ENCODE peak calls at places on chromosomes 1 and 21, in ten cellular contexts. I, Q, Z, O, V, K, E, J, U and A are unnamed samples. For H3K4me1 and H3K9me3, the result is how much of the 10 kb centered on the place peaks cover.

GRCh38 chr1:32925360-32926142 is 24.4 kb upstream of the TMEM54 start:
- DNase-seq in K (peak), O (peak), E (no peak), U (no peak), Q (no peak), V (peak), Z (peak), J (no peak), I (no peak), A (no peak)

GRCh38 chr1:35707253-35708178 is 11.2 kb downstream of the C1orf216 start:
- DNase-seq in J (no peak), V (peak), U (peak), K (peak), O (peak), I (peak), Q (peak), E (peak), Z (no peak), A (no peak)

GRCh38 chr1:31868862-31869261 is 53.0 kb upstream of the SPOCD1 start:
- DNase-seq in Z (no peak), U (no peak), Q (no peak), E (no peak), K (no peak), O (no peak), I (no peak), V (no peak), J (no peak), A (no peak)

GRCh38 chr1:19863804-19864203 is 18.4 kb upstream of the OTUD3 start:
- DNase-seq in J (no peak), I (no peak), K (peak), E (no peak), U (no peak), V (no peak), Z (no peak), Q (no peak), O (no peak), A (no peak)

GRCh38 chr1:30715216-30715615 is 8.2 kb downstream of the MATN1 start:
- DNase-seq in E (peak), Z (no peak), U (no peak), J (no peak), I (no peak), O (no peak), K (no peak), Q (no peak), V (no peak), A (peak)

GRCh38 chr1:161427733-161428516 is 60.2 kb upstream of the CFAP126 start:
- DNase-seq in U (no peak), V (peak), E (no peak), Z (no peak), O (peak), I (no peak), Q (no peak), K (peak), J (no peak), A (peak)

GRCh38 chr1:182229907-182230522 is 161.6 kb downstream of the GLUL start:
- DNase-seq in U (no peak), Q (no peak), E (no peak), J (no peak), O (no peak), I (no peak), Z (no peak), K (no peak), V (no peak), A (no peak)

GRCh38 chr21:28669331-28669730 is 323.3 kb downstream of the LTN1 start:
- DNase-seq in O (no peak), E (no peak), U (no peak), V (no peak), K (peak), I (no peak), Z (no peak), J (no peak), Q (no peak), A (no peak)

GRCh38 chr1:1442069-1442770 is 6.7 kb downstream of the VWA1 start:
- DNase-seq in O (peak), K (no peak), I (peak), J (peak), Q (no peak), E (no peak), Z (no peak), U (peak), V (peak), A (no peak)

GRCh38 chr1:38465463-38465862 is 394.1 kb downstream of the RRAGC start:
- DNase-seq in V (no peak), O (no peak), J (no peak), E (no peak), Z (no peak), K (no peak), U (no peak), I (no peak), Q (no peak), A (no peak)

GRCh38 chr1:45012639-45013278 is 705 bp downstream of the UROD start:
- DNase-seq in O (peak), Q (peak), Z (peak), J (peak), U (peak), I (peak), V (peak), E (peak), K (peak), A (peak)

GRCh38 chr1:156435551-156436318 is 64.8 kb downstream of the MEF2D start:
- DNase-seq in Z (no peak), I (no peak), V (no peak), J (no peak), Q (peak), K (peak), O (no peak), U (no peak), E (no peak), A (no peak)

GRCh38 chr21:45982256-45982757 is 737 bp downstream of the COL6A1 start:
- DNase-seq in K (no peak), Q (no peak), O (no peak), I (peak), V (no peak), E (no peak), Z (no peak), U (peak), J (peak), A (no peak)

GRCh38 chr1:4965346-4965726 is 310.9 kb downstream of the AJAP1 start:
- DNase-seq in O (no peak), K (no peak), U (no peak), Q (no peak), V (no peak), J (no peak), E (no peak), Z (no peak), I (no peak), A (no peak)

GRCh38 chr1:6612641-6613360 is 730 bp upstream of the PHF13 start:
- DNase-seq in J (peak), V (peak), U (no peak), Q (peak), I (peak), E (peak), K (peak), Z (peak), O (peak), A (no peak)

GRCh38 chr1:218739426-218739825 is 394.3 kb downstream of the TGFB2 start:
- DNase-seq in U (peak), Q (no peak), E (peak), Z (no peak), O (no peak), J (peak), V (no peak), K (peak), I (peak), A (no peak)

GRCh38 chr1:93301131-93301530 is 44.6 kb upstream of the DR1 start:
- DNase-seq in U (no peak), Q (no peak), Z (no peak), I (no peak), O (no peak), V (no peak), E (no peak), J (no peak), K (no peak), A (no peak)

GRCh38 chr1:55428944-55429931 is 214.1 kb upstream of the USP24 start:
- DNase-seq in K (peak), O (no peak), U (peak), I (peak), J (peak), E (no peak), V (peak), Z (peak), Q (peak), A (no peak)

GRCh38 chr1:209207701-209208286 is 375.7 kb upstream of the CAMK1G start:
- DNase-seq in O (peak), K (peak), Q (peak), I (peak), Z (peak), V (peak), U (peak), J (no peak), E (peak), A (no peak)

GRCh38 chr1:49686107-49686506 is 337.6 kb downstream of the AGBL4 start:
- DNase-seq in J (no peak), I (no peak), U (no peak), Z (no peak), K (no peak), O (no peak), E (no peak), V (no peak), Q (no peak), A (no peak)

GRCh38 chr1:231590453-231591198 is 36.0 kb upstream of the DISC1 start:
- DNase-seq in U (peak), V (peak), O (peak), Z (peak), Q (peak), J (no peak), E (peak), K (peak), I (peak), A (peak)

GRCh38 chr21:17915976-17916375 is 96.8 kb upstream of the C21orf91 start:
- DNase-seq in E (no peak), Z (no peak), O (no peak), J (no peak), K (no peak), Q (no peak), I (no peak), V (no peak), U (no peak), A (no peak)

GRCh38 chr1:214329456-214330220 is 48.7 kb downstream of the SMYD2 start:
- DNase-seq in Q (peak), O (no peak), E (no peak), K (no peak), U (no peak), V (no peak), Z (no peak), J (no peak), I (no peak), A (no peak)

GRCh38 chr1:154433161-154433681 is 28.1 kb downstream of the IL6R start:
- DNase-seq in Z (no peak), J (no peak), O (no peak), Q (no peak), E (no peak), I (peak), U (no peak), K (no peak), V (no peak), A (no peak)

GRCh38 chr1:214454619-214455396 is 96.6 kb downstream of the PTPN14 start:
- DNase-seq in J (no peak), V (no peak), I (no peak), Z (no peak), O (no peak), K (peak), E (no peak), Q (no peak), U (no peak), A (no peak)

GRCh38 chr1:119410977-119411376 is 4.0 kb upstream of the HSD3B2 start:
- DNase-seq in Q (no peak), O (no peak), I (no peak), Z (no peak), E (no peak), J (no peak), V (no peak), U (no peak), K (no peak), A (no peak)

GRCh38 chr1:213051881-213052202 is 801 bp downstream of the RPS6KC1 start:
- DNase-seq in U (no peak), K (no peak), O (no peak), V (no peak), J (no peak), Z (no peak), Q (no peak), I (no peak), E (no peak), A (no peak)

GRCh38 chr1:203371288-203371687 is 20.4 kb upstream of the FMOD start:
- DNase-seq in K (no peak), V (no peak), I (no peak), O (no peak), Z (no peak), Q (no peak), U (no peak), J (no peak), E (peak), A (no peak)

GRCh38 chr1:229704157-229704556 is 78.1 kb downstream of the URB2 start:
- DNase-seq in J (no peak), O (no peak), E (no peak), K (no peak), I (no peak), V (no peak), Z (no peak), U (no peak), Q (no peak), A (no peak)

GRCh38 chr1:235500971-235501540 is 3.2 kb downstream of the B3GALNT2 start:
- DNase-seq in V (no peak), O (no peak), U (no peak), I (no peak), E (no peak), Z (no peak), Q (no peak), J (no peak), K (peak), A (no peak)

GRCh38 chr1:90434460-90434859 is 282.6 kb downstream of the BARHL2 start:
- DNase-seq in O (no peak), J (no peak), V (no peak), Q (no peak), E (no peak), I (no peak), U (no peak), K (no peak), Z (no peak), A (no peak)

GRCh38 chr1:51926171-51926812 is 47.8 kb upstream of the NRDC start:
- DNase-seq in E (no peak), O (no peak), V (no peak), Z (no peak), U (no peak), K (peak), I (no peak), Q (no peak), J (no peak), A (no peak)
- TF ChIP-seq CTCF in E (no peak), O (no peak), V (no peak), Z (no peak), U (no peak), K (peak), I (no peak), Q (no peak), J (no peak), A (no peak)

GRCh38 chr21:42535602-42536171 is 22.0 kb downstream of the SLC37A1 start:
- DNase-seq in I (no peak), E (peak), U (no peak), O (no peak), Z (no peak), V (no peak), K (no peak), Q (peak), J (peak), A (no peak)
- H3K4me1 ChIP-seq in I (under half), E (under half), U (under half), O (under half), Z (under half), V (under half), K (under half), Q (half or more), J (under half), A (under half)

DNA sequence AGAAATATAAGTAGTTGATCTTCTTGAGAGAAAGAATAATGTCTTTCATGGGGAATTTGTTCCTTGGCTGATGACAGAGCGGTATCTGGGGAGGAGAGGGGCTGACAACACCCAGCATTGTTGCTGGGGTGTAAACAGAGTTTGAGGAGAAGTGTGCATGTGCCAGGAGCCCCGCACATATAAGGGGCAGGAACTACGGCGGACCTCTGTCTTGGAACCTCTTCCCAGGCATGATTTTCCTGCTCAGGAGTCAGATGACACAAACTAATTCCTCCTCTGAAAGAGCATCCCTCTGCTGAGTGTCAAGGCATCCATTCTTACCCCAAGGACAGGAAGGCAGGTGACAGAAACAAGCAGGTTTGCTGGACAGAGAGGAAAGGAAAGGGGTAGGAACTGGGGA is 119.1 kb downstream of the TPTE start:
- DNase-seq in I (no peak), Q (no peak), O (no peak), Z (no peak), E (no peak), J (no peak), K (no peak), U (no peak), V (no peak), A (no peak)
- H3K9me3 ChIP-seq in I (under half), Q (half or more), O (under half), Z (under half), E (under half), J (under half), K (under half), U (under half), V (under half), A (under half)

GRCh38 chr1:41578712-41579335 is 94.3 kb upstream of the EDN2 start:
- DNase-seq in Q (no peak), V (peak), J (no peak), U (no peak), K (peak), E (no peak), I (no peak), O (no peak), Z (no peak), A (no peak)
- TF ChIP-seq CTCF in Q (peak), V (peak), J (peak), U (peak), K (peak), E (peak), I (peak), O (no peak), Z (peak), A (no peak)

GRCh38 chr1:18191037-18191867 is 83.7 kb downstream of the IGSF21 start:
- DNase-seq in K (no peak), O (no peak), Q (no peak), E (no peak), U (no peak), V (no peak), I (no peak), J (no peak), Z (no peak), A (no peak)
- H3K4me1 ChIP-seq in K (under half), O (under half), Q (under half), E (under half), U (under half), V (under half), I (under half), J (under half), Z (under half), A (under half)

DNA sequence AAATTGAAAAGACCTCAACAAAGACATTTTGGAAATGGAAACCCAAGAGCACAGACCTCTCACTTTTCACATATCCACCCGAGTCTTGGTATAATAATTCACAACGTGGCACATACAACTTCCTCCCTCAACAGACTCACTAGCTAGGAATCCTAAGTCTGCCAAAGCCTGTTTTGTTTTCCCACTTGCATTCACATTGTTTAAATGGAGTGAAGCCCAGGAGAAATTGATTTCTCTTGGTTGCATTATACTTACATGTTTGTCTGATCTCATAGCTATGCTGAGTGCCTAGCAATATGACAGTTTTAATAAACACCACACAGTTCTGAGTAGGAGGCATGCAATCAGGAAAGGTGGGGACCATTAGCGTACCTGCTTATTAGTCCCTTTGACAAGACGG is 348.5 kb upstream of the ADGRL4 start:
- DNase-seq in Q (no peak), V (no peak), E (no peak), J (no peak), I (no peak), K (peak), U (no peak), O (no peak), Z (no peak), A (no peak)
- H3K9me3 ChIP-seq in Q (under half), V (under half), E (under half), J (under half), I (under half), K (under half), U (under half), O (under half), Z (under half), A (under half)